ENCODE peak calls at places on chromosomes 12 and 14, in seven cellular contexts. F is A172; Y is KBM-7; C is adipocyte; U is GM12865; S is neural crest cell; Z is effector memory CD4-positive, alpha-beta T cell. A is an unnamed sample.

GRCh38 chr12:24042651-24043050 is 93.2 kb upstream of the SOX5 start:
- DNase-seq in F (no peak), Y (no peak), C (no peak), U (no peak), S (no peak), Z (no peak), A (no peak)

GRCh38 chr14:64786296-64787149 is 82.3 kb downstream of the PLEKHG3 start:
- DNase-seq in F (peak), Y (no peak), C (no peak), U (no peak), S (no peak), Z (no peak), A (no peak)

GRCh38 chr14:22558221-22558913 is 30.7 kb downstream of the DAD1 start:
- DNase-seq in F (no peak), Y (no peak), C (no peak), U (peak), S (no peak), Z (no peak), A (peak)

GRCh38 chr12:124365726-124366430 is 71.0 kb downstream of the RFLNA start:
- DNase-seq in F (no peak), Y (no peak), C (no peak), U (no peak), S (no peak), Z (no peak), A (no peak)

GRCh38 chr14:50018236-50019210 is 97.8 kb downstream of the VCPKMT start:
- DNase-seq in F (peak), Y (no peak), C (peak), U (no peak), S (no peak), Z (no peak), A (no peak)

GRCh38 chr12:78938341-78939084 is 73.9 kb downstream of the SYT1 start:
- DNase-seq in F (no peak), Y (no peak), C (no peak), U (no peak), S (no peak), Z (no peak), A (no peak)

GRCh38 chr12:132367401-132367851 is 38.0 kb upstream of the GALNT9 start:
- DNase-seq in F (no peak), Y (no peak), C (no peak), U (no peak), S (no peak), Z (no peak), A (no peak)

GRCh38 chr12:118874698-118875548 is 106.4 kb upstream of the SRRM4 start:
- DNase-seq in F (no peak), Y (no peak), C (no peak), U (no peak), S (peak), Z (no peak), A (peak)

GRCh38 chr12:94057262-94058151 is 90.9 kb upstream of the PLXNC1 start:
- DNase-seq in F (no peak), Y (no peak), C (peak), U (no peak), S (no peak), Z (no peak), A (no peak)

GRCh38 chr14:77033622-77034521 is 5.4 kb upstream of the IRF2BPL start:
- DNase-seq in F (peak), Y (peak), C (peak), U (peak), S (peak), Z (peak), A (peak)

GRCh38 chr14:63046339-63047268 is 1.3 kb upstream of the KCNH5 start:
- DNase-seq in F (no peak), Y (no peak), C (no peak), U (no peak), S (no peak), Z (no peak), A (peak)

A was measured in nephron progenitor cell.